ENCODE peak calls at places on chromosomes 2 and 18, in six cellular contexts. D is adrenal gland, Z is cardiac fibroblast, K is fibroblast of lung, L is HCT116, N is breast epithelium. V is an unnamed sample.

GRCh38 chr2:152624805-152625204 is 92.5 kb downstream of the PRPF40A start:
- DNase-seq in D (no peak), Z (peak), K (peak), L (no peak), N (no peak), V (no peak)

GRCh38 chr18:1062592-1062991 is 157.9 kb downstream of the ADCYAP1 start:
- DNase-seq in D (no peak), Z (peak), K (no peak), L (no peak), N (no peak), V (no peak)

GRCh38 chr2:15805206-15805605 is 135.1 kb upstream of the MYCN start:
- DNase-seq in D (no peak), Z (no peak), K (no peak), L (no peak), N (no peak), V (no peak)

GRCh38 chr2:108363900-108364225 is 13.9 kb upstream of the SULT1C4 start:
- DNase-seq in D (no peak), Z (no peak), K (no peak), L (no peak), N (no peak), V (no peak)

GRCh38 chr2:168208652-168209051 is 38.7 kb downstream of the STK39 start:
- DNase-seq in D (no peak), Z (no peak), K (no peak), L (no peak), N (no peak), V (no peak)

GRCh38 chr2:228875152-228875875 is 395.8 kb downstream of the PID1 start:
- DNase-seq in D (no peak), Z (peak), K (peak), L (no peak), N (no peak), V (peak)

GRCh38 chr18:79965119-79965902 is 868 bp downstream of the HSBP1L1 start:
- DNase-seq in D (peak), Z (peak), K (peak), L (no peak), N (no peak), V (no peak)

GRCh38 chr18:48161911-48162698 is 231.6 kb upstream of the SMAD2 start:
- DNase-seq in D (peak), Z (no peak), K (peak), L (no peak), N (no peak), V (no peak)

GRCh38 chr2:238945433-238946150 is 97.7 kb downstream of the TWIST2 start:
- DNase-seq in D (peak), Z (peak), K (peak), L (peak), N (no peak), V (no peak)

DNA sequence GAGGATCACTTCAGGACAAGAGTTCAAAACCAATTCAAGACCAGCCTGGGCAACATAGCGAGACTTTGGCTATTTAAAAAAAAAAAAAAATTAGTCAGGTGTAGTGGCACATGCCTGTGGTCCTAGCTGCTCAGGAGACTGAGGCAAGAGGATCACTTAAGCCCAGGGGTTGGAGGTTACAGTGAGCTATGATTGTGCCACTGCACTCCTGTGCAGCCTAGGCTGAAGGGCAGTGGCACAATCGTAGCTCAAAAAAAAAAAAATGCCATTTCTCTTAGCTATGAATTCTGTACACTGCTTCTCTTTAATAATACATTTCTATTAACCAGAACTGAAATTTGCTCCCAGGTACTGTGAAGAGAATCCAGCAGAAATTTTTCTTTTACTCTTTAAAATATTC is 202.8 kb downstream of the DYM start:
- DNase-seq in D (no peak), Z (no peak), K (no peak), L (no peak), N (no peak), V (no peak)
- TF ChIP-seq CTCF in D (no peak), Z (no peak), K (no peak), L (no peak), N (no peak), V (no peak)

GRCh38 chr2:174963437-174964400 is 41.5 kb downstream of the CHN1 start:
- DNase-seq in D (no peak), Z (no peak), K (peak), L (no peak), N (no peak), V (no peak)
- H3K4me3 ChIP-seq in D (no peak), Z (no peak), K (no peak), L (no peak), N (no peak), V (no peak)

GRCh38 chr2:171788316-171788993 is 101.2 kb downstream of the DYNC1I2 start:
- DNase-seq in D (no peak), Z (no peak), K (no peak), L (no peak), N (no peak), V (no peak)

GRCh38 chr2:171787333-171788072 is 100.2 kb downstream of the DYNC1I2 start:
- DNase-seq in D (no peak), Z (no peak), K (no peak), L (no peak), N (no peak), V (no peak)

GRCh38 chr2:171789956-171790355 is 102.7 kb downstream of the DYNC1I2 start:
- DNase-seq in D (no peak), Z (no peak), K (no peak), L (no peak), N (no peak), V (no peak)

GRCh38 chr2:171785450-171785849 is 98.2 kb downstream of the DYNC1I2 start:
- DNase-seq in D (no peak), Z (no peak), K (no peak), L (no peak), N (no peak), V (no peak)
- TF ChIP-seq CTCF in D (no peak), Z (no peak), K (no peak), L (no peak), N (no peak), V (no peak)

GRCh38 chr2:19355931-19356544 is 2.4 kb downstream of the OSR1 start:
- DNase-seq in D (no peak), Z (no peak), K (no peak), L (no peak), N (no peak), V (no peak)
- H3K4me3 ChIP-seq in D (no peak), Z (peak), K (peak), L (no peak), N (peak), V (peak)

DNA sequence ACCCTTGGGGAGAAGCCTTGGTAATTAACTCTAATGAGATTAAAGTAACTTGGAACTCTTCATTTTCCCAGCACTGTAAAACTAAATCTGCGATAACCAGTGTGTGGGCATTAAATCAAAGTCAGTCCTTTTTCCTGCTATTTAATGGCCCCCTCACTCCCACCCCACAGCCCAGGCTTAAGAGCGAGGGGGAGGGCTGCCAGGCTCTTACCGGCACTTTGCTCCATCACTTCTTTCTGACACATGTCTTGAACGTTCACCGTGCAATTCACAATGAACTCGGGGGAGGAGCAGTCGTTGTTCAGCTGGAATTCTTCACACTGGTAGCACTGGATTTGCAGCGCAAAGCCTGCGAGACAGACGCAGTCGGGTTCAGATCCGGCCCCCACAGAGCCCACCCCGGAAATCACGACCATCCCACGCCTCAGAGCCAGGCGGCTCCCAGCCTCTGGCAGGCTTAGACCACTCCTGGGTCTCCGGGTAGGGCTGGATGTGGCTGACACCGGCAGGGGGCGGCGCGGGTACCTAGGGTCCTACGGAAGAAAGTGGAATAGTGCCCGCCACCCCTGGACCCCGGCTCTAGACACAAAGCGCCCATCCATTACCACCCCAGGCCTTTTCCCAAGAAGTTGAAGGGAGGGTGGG is 1.7 kb downstream of the LYPD1 start:
- DNase-seq in D (no peak), Z (no peak), K (peak), L (no peak), N (no peak), V (no peak)
- TF ChIP-seq CTCF in D (no peak), Z (no peak), K (peak), L (no peak), N (no peak), V (peak)

V was measured in AG09309.